ENCODE peak calls at places on chromosome 17, in eight cellular contexts. One of them, this sample, is unnamed.

GRCh38 chr17:17675416-17675815 is 5.8 kb upstream of the RAI1 start:
- DNase-seq in BE2C: no peak
- DNase-seq in GM10248: no peak
- DNase-seq in mesothelial cell of epicardium: no peak
- DNase-seq in GM12865: no peak
- DNase-seq in IMR-90: no peak
- DNase-seq in nephron progenitor cell: no peak
- DNase-seq in LNCaP clone FGC: no peak
- DNase-seq in this sample: no peak

GRCh38 chr17:48592592-48592991 is 987 bp downstream of the HOXB5 start:
- DNase-seq in GM12865: no peak
- DNase-seq in BE2C: no peak
- DNase-seq in LNCaP clone FGC: no peak
- DNase-seq in mesothelial cell of epicardium: no peak
- DNase-seq in IMR-90: peak; percentile 10
- DNase-seq in GM10248: no peak
- DNase-seq in nephron progenitor cell: no peak
- DNase-seq in this sample: no peak

GRCh38 chr17:67156269-67157199 is 88.5 kb downstream of the HELZ start:
- DNase-seq in IMR-90: peak; percentile 14
- DNase-seq in BE2C: no peak
- DNase-seq in nephron progenitor cell: no peak
- DNase-seq in LNCaP clone FGC: no peak
- DNase-seq in GM10248: no peak
- DNase-seq in mesothelial cell of epicardium: no peak
- DNase-seq in GM12865: no peak
- DNase-seq in this sample: no peak

GRCh38 chr17:36132421-36132831 is 28.8 kb downstream of the CCL4 start:
- DNase-seq in GM10248: no peak
- DNase-seq in mesothelial cell of epicardium: no peak
- DNase-seq in nephron progenitor cell: no peak
- DNase-seq in BE2C: no peak
- DNase-seq in IMR-90: no peak
- DNase-seq in LNCaP clone FGC: no peak
- DNase-seq in GM12865: peak; percentile 67
- DNase-seq in this sample: no peak

GRCh38 chr17:49358638-49359247 is 3.3 kb downstream of the ZNF652 start:
- DNase-seq in nephron progenitor cell: no peak
- DNase-seq in IMR-90: no peak
- DNase-seq in BE2C: no peak
- DNase-seq in LNCaP clone FGC: no peak
- DNase-seq in mesothelial cell of epicardium: no peak
- DNase-seq in GM12865: peak; percentile 88
- DNase-seq in GM10248: peak; percentile 38
- DNase-seq in this sample: no peak

GRCh38 chr17:43701318-43701743 is 39.6 kb upstream of the MEOX1 start:
- DNase-seq in LNCaP clone FGC: no peak
- DNase-seq in GM10248: peak; percentile 45
- DNase-seq in mesothelial cell of epicardium: no peak
- DNase-seq in nephron progenitor cell: no peak
- DNase-seq in BE2C: no peak
- DNase-seq in IMR-90: peak; percentile 76
- DNase-seq in GM12865: peak; percentile 70
- DNase-seq in this sample: no peak

GRCh38 chr17:28008526-28008925 is 34.0 kb upstream of the NLK start:
- DNase-seq in IMR-90: peak; percentile 66
- DNase-seq in LNCaP clone FGC: peak; percentile 65
- DNase-seq in GM12865: peak; percentile 13
- DNase-seq in nephron progenitor cell: peak; percentile 83
- DNase-seq in mesothelial cell of epicardium: no peak
- DNase-seq in BE2C: no peak
- DNase-seq in GM10248: no peak
- DNase-seq in this sample: no peak

GRCh38 chr17:41689497-41690299 is 1.0 kb downstream of the EIF1 start:
- DNase-seq in GM12865: peak; percentile 81
- DNase-seq in IMR-90: peak; percentile 69
- DNase-seq in BE2C: peak; percentile 59
- DNase-seq in LNCaP clone FGC: peak; percentile 38
- DNase-seq in mesothelial cell of epicardium: no peak
- DNase-seq in GM10248: no peak
- DNase-seq in nephron progenitor cell: peak; percentile 53
- DNase-seq in this sample: no peak

GRCh38 chr17:54749157-54749556 is 151.5 kb upstream of the TOM1L1 start:
- DNase-seq in LNCaP clone FGC: no peak
- DNase-seq in GM10248: no peak
- DNase-seq in BE2C: peak; percentile 17
- DNase-seq in nephron progenitor cell: no peak
- DNase-seq in IMR-90: no peak
- DNase-seq in mesothelial cell of epicardium: no peak
- DNase-seq in GM12865: no peak
- DNase-seq in this sample: no peak

DNA sequence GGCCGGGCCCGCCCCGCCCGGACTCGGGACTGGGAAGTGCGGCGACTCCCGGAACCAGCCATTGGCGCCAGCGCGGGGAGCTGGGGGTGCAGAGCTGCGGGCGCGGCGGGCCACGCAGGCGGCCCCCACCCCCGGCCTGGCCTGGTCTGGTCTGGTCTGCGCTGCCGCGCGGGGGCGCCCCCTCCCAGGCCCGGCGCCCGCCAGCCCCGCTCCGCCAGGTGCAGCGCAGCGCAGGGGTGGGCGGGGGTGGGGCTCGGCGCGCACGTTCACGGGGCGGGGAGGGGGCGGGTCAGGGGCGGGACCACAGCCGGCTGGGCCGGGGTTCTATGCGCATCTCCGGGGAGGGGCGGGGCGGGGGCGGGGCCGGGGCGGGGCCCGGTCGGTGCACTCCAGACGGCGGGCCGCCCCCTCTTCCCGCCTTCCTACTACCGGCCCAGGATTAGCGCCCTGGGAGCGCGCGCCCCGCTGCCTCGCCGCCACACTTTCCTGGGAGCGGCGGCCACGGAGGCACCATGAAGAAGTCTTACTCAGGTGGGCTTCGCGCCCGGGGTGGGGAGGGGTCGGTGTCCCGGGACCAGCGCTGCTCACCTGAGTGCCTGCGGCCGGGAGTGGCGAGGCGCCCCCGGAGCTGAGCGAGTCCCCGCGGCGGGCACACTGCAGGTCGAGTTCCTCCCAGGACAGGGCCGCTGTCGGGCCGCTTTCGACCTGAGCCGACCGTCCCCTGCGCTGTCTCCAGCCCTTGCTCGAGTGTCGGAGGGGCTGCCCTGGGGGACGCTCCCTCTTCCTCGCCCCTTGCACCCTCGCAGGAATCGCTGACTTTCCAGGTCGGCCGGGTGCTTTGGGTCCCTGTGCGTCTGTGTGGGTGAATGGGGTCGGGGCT is 140.5 kb downstream of the SEC14L1 start:
- DNase-seq in nephron progenitor cell: peak; percentile 74
- DNase-seq in BE2C: peak; percentile 75
- DNase-seq in GM12865: peak; percentile 79
- DNase-seq in GM10248: peak; percentile 92
- DNase-seq in LNCaP clone FGC: no peak
- DNase-seq in mesothelial cell of epicardium: peak; percentile 56
- DNase-seq in IMR-90: peak; percentile 29
- DNase-seq in this sample: no peak
- TF ChIP-seq CTCF in nephron progenitor cell: no peak
- TF ChIP-seq CTCF in BE2C: no peak
- TF ChIP-seq CTCF in GM12865: peak; percentile 47
- TF ChIP-seq CTCF in GM10248: peak; percentile 61
- TF ChIP-seq CTCF in LNCaP clone FGC: peak; percentile 72
- TF ChIP-seq CTCF in mesothelial cell of epicardium: peak; percentile 6
- TF ChIP-seq CTCF in IMR-90: peak; percentile 39
- TF ChIP-seq CTCF in this sample: no peak

GRCh38 chr17:19567216-19568015 is 33.8 kb downstream of the SLC47A1 start:
- DNase-seq in LNCaP clone FGC: no peak
- DNase-seq in mesothelial cell of epicardium: no peak
- DNase-seq in nephron progenitor cell: no peak
- DNase-seq in IMR-90: no peak
- DNase-seq in GM12865: no peak
- DNase-seq in GM10248: no peak
- DNase-seq in BE2C: no peak
- DNase-seq in this sample: no peak
- TF ChIP-seq CTCF in LNCaP clone FGC: no peak
- TF ChIP-seq CTCF in mesothelial cell of epicardium: no peak
- TF ChIP-seq CTCF in nephron progenitor cell: no peak
- TF ChIP-seq CTCF in IMR-90: no peak
- TF ChIP-seq CTCF in GM12865: no peak
- TF ChIP-seq CTCF in GM10248: no peak
- TF ChIP-seq CTCF in BE2C: no peak
- TF ChIP-seq CTCF in this sample: no peak

GRCh38 chr17:59858167-59858790 is 34.5 kb downstream of the TUBD1 start:
- DNase-seq in mesothelial cell of epicardium: no peak
- DNase-seq in LNCaP clone FGC: no peak
- DNase-seq in BE2C: no peak
- DNase-seq in IMR-90: peak; percentile 23
- DNase-seq in GM10248: no peak
- DNase-seq in nephron progenitor cell: no peak
- DNase-seq in GM12865: no peak
- DNase-seq in this sample: no peak

GRCh38 chr17:59856859-59857794 is 35.6 kb downstream of the TUBD1 start:
- DNase-seq in BE2C: no peak
- DNase-seq in mesothelial cell of epicardium: no peak
- DNase-seq in nephron progenitor cell: no peak
- DNase-seq in GM12865: no peak
- DNase-seq in LNCaP clone FGC: no peak
- DNase-seq in IMR-90: no peak
- DNase-seq in GM10248: no peak
- DNase-seq in this sample: no peak

GRCh38 chr17:59863607-59864006 is 29.1 kb downstream of the TUBD1 start:
- DNase-seq in GM10248: no peak
- DNase-seq in IMR-90: no peak
- DNase-seq in mesothelial cell of epicardium: no peak
- DNase-seq in LNCaP clone FGC: no peak
- DNase-seq in nephron progenitor cell: no peak
- DNase-seq in GM12865: no peak
- DNase-seq in BE2C: no peak
- DNase-seq in this sample: no peak

GRCh38 chr17:59859444-59860025 is 33.2 kb downstream of the TUBD1 start:
- DNase-seq in mesothelial cell of epicardium: no peak
- DNase-seq in BE2C: no peak
- DNase-seq in GM12865: peak; percentile 55
- DNase-seq in nephron progenitor cell: no peak
- DNase-seq in IMR-90: peak; percentile 78
- DNase-seq in GM10248: peak; percentile 24
- DNase-seq in LNCaP clone FGC: no peak
- DNase-seq in this sample: no peak
- TF ChIP-seq CTCF in mesothelial cell of epicardium: peak; percentile 61
- TF ChIP-seq CTCF in BE2C: peak; percentile 42
- TF ChIP-seq CTCF in GM12865: peak; percentile 12
- TF ChIP-seq CTCF in nephron progenitor cell: peak; percentile 20
- TF ChIP-seq CTCF in IMR-90: peak; percentile 83
- TF ChIP-seq CTCF in GM10248: peak; percentile 51
- TF ChIP-seq CTCF in LNCaP clone FGC: peak; percentile 58
- TF ChIP-seq CTCF in this sample: peak; percentile 58

GRCh38 chr17:6327007-6327406 is 107.9 kb downstream of the AIPL1 start:
- DNase-seq in mesothelial cell of epicardium: no peak
- DNase-seq in nephron progenitor cell: no peak
- DNase-seq in IMR-90: no peak
- DNase-seq in BE2C: no peak
- DNase-seq in LNCaP clone FGC: no peak
- DNase-seq in GM10248: no peak
- DNase-seq in GM12865: peak; percentile 1
- DNase-seq in this sample: no peak
- TF ChIP-seq CTCF in mesothelial cell of epicardium: no peak
- TF ChIP-seq CTCF in nephron progenitor cell: no peak
- TF ChIP-seq CTCF in IMR-90: no peak
- TF ChIP-seq CTCF in BE2C: no peak
- TF ChIP-seq CTCF in LNCaP clone FGC: no peak
- TF ChIP-seq CTCF in GM10248: no peak
- TF ChIP-seq CTCF in GM12865: no peak
- TF ChIP-seq CTCF in this sample: no peak

GRCh38 chr17:75511610-75512575 is 3.4 kb downstream of the CASKIN2 start:
- DNase-seq in GM10248: no peak
- DNase-seq in BE2C: no peak
- DNase-seq in IMR-90: no peak
- DNase-seq in LNCaP clone FGC: no peak
- DNase-seq in nephron progenitor cell: no peak
- DNase-seq in mesothelial cell of epicardium: no peak
- DNase-seq in GM12865: no peak
- DNase-seq in this sample: no peak
- TF ChIP-seq CTCF in GM10248: no peak
- TF ChIP-seq CTCF in BE2C: no peak
- TF ChIP-seq CTCF in IMR-90: no peak
- TF ChIP-seq CTCF in LNCaP clone FGC: no peak
- TF ChIP-seq CTCF in nephron progenitor cell: no peak
- TF ChIP-seq CTCF in mesothelial cell of epicardium: no peak
- TF ChIP-seq CTCF in GM12865: no peak
- TF ChIP-seq CTCF in this sample: no peak

GRCh38 chr17:82416771-82417170 is 1.4 kb upstream of the HEXD start:
- DNase-seq in LNCaP clone FGC: no peak
- DNase-seq in BE2C: no peak
- DNase-seq in nephron progenitor cell: no peak
- DNase-seq in mesothelial cell of epicardium: no peak
- DNase-seq in IMR-90: no peak
- DNase-seq in GM12865: no peak
- DNase-seq in GM10248: no peak
- DNase-seq in this sample: no peak
- TF ChIP-seq CTCF in LNCaP clone FGC: no peak
- TF ChIP-seq CTCF in BE2C: peak; percentile 32
- TF ChIP-seq CTCF in nephron progenitor cell: no peak
- TF ChIP-seq CTCF in mesothelial cell of epicardium: peak; percentile 47
- TF ChIP-seq CTCF in IMR-90: no peak
- TF ChIP-seq CTCF in GM12865: peak; percentile 4
- TF ChIP-seq CTCF in GM10248: no peak
- TF ChIP-seq CTCF in this sample: no peak

GRCh38 chr17:63950940-63951907 is 19.1 kb upstream of the CD79B start:
- DNase-seq in LNCaP clone FGC: peak; percentile 13
- DNase-seq in mesothelial cell of epicardium: no peak
- DNase-seq in nephron progenitor cell: no peak
- DNase-seq in GM12865: peak; percentile 77
- DNase-seq in BE2C: no peak
- DNase-seq in GM10248: peak; percentile 77
- DNase-seq in IMR-90: no peak
- DNase-seq in this sample: no peak
- TF ChIP-seq CTCF in LNCaP clone FGC: peak; percentile 94
- TF ChIP-seq CTCF in mesothelial cell of epicardium: no peak
- TF ChIP-seq CTCF in nephron progenitor cell: peak; percentile 40
- TF ChIP-seq CTCF in GM12865: peak; percentile 74
- TF ChIP-seq CTCF in BE2C: peak; percentile 42
- TF ChIP-seq CTCF in GM10248: peak; percentile 67
- TF ChIP-seq CTCF in IMR-90: no peak
- TF ChIP-seq CTCF in this sample: no peak

DNA sequence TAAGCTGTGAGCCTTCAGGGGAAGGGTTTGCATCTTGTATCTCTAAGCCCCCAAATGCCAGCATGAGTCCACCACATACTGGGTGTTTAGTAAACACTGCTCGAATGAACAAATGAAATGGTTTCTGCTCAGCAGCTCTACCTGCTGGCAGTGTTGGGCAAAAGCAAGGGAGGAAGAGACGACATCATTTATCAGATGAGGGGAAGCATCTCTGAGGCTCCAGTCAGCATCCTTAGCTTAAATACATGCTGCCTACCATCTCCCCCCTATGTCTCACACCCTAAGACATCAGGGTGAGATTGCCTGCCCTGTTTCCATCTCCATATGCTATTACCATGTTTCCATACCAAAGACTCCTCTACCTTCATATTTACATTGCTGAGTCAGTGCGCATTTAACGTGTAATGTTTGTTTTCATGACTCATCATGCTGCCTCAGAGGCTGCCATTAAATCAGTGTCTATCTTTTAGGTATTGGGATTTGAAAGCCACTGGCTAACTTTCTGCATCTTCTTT is 379.8 kb downstream of the UTP18 start:
- DNase-seq in IMR-90: no peak
- DNase-seq in nephron progenitor cell: no peak
- DNase-seq in mesothelial cell of epicardium: no peak
- DNase-seq in LNCaP clone FGC: peak; percentile 17
- DNase-seq in GM12865: peak; percentile 17
- DNase-seq in BE2C: peak; percentile 22
- DNase-seq in GM10248: peak; percentile 16
- DNase-seq in this sample: no peak
- TF ChIP-seq CTCF in IMR-90: no peak
- TF ChIP-seq CTCF in nephron progenitor cell: peak; percentile 40
- TF ChIP-seq CTCF in mesothelial cell of epicardium: peak; percentile 13
- TF ChIP-seq CTCF in LNCaP clone FGC: peak; percentile 50
- TF ChIP-seq CTCF in GM12865: peak; percentile 42
- TF ChIP-seq CTCF in BE2C: peak; percentile 71
- TF ChIP-seq CTCF in GM10248: peak; percentile 37
- TF ChIP-seq CTCF in this sample: no peak